ENCODE peak calls at places on chromosomes 16 and 17, in ten cellular contexts. One of them, this sample, is unnamed.

GRCh38 chr17:82808921-82809905 is 30.6 kb downstream of the ZNF750 start:
- DNase-seq in GM13976: no peak
- DNase-seq in bronchial epithelial cell: no peak
- DNase-seq in activated CD8-positive, alpha-beta T cell treated with anti-CD3 and anti-CD28 coated beads for 36 hours: no peak
- DNase-seq in HFF-Myc: no peak
- DNase-seq in endothelial cell of umbilical vein: no peak
- DNase-seq in GM20000: no peak
- DNase-seq in mucosa of descending colon: peak
- DNase-seq in IMR-90: peak
- DNase-seq in choroid plexus epithelial cell: peak
- DNase-seq in this sample: no peak

GRCh38 chr16:81447383-81448101 is 2.9 kb downstream of the CMIP start:
- DNase-seq in GM13976: no peak
- DNase-seq in bronchial epithelial cell: peak
- DNase-seq in activated CD8-positive, alpha-beta T cell treated with anti-CD3 and anti-CD28 coated beads for 36 hours: no peak
- DNase-seq in HFF-Myc: no peak
- DNase-seq in endothelial cell of umbilical vein: peak
- DNase-seq in GM20000: no peak
- DNase-seq in mucosa of descending colon: peak
- DNase-seq in IMR-90: no peak
- DNase-seq in choroid plexus epithelial cell: no peak
- DNase-seq in this sample: no peak

GRCh38 chr17:50076591-50077235 is 18.4 kb upstream of the PDK2 start:
- DNase-seq in GM13976: no peak
- DNase-seq in bronchial epithelial cell: no peak
- DNase-seq in activated CD8-positive, alpha-beta T cell treated with anti-CD3 and anti-CD28 coated beads for 36 hours: no peak
- DNase-seq in HFF-Myc: no peak
- DNase-seq in endothelial cell of umbilical vein: no peak
- DNase-seq in GM20000: no peak
- DNase-seq in mucosa of descending colon: no peak
- DNase-seq in IMR-90: no peak
- DNase-seq in choroid plexus epithelial cell: no peak
- DNase-seq in this sample: no peak

GRCh38 chr17:75764711-75765421 is at the start of gene GALK1:
- DNase-seq in GM13976: peak
- DNase-seq in bronchial epithelial cell: peak
- DNase-seq in activated CD8-positive, alpha-beta T cell treated with anti-CD3 and anti-CD28 coated beads for 36 hours: peak
- DNase-seq in HFF-Myc: no peak
- DNase-seq in endothelial cell of umbilical vein: peak
- DNase-seq in GM20000: peak
- DNase-seq in mucosa of descending colon: peak
- DNase-seq in IMR-90: peak
- DNase-seq in choroid plexus epithelial cell: peak
- DNase-seq in this sample: peak

GRCh38 chr16:78877114-78877513 is 723.4 kb downstream of the MAF start:
- DNase-seq in GM13976: no peak
- DNase-seq in bronchial epithelial cell: no peak
- DNase-seq in activated CD8-positive, alpha-beta T cell treated with anti-CD3 and anti-CD28 coated beads for 36 hours: no peak
- DNase-seq in HFF-Myc: no peak
- DNase-seq in endothelial cell of umbilical vein: no peak
- DNase-seq in GM20000: no peak
- DNase-seq in mucosa of descending colon: no peak
- DNase-seq in IMR-90: no peak
- DNase-seq in choroid plexus epithelial cell: no peak
- DNase-seq in this sample: no peak

GRCh38 chr17:4666296-4666695 is 24.8 kb upstream of the ALOX15 start:
- DNase-seq in GM13976: no peak
- DNase-seq in bronchial epithelial cell: no peak
- DNase-seq in activated CD8-positive, alpha-beta T cell treated with anti-CD3 and anti-CD28 coated beads for 36 hours: no peak
- DNase-seq in HFF-Myc: no peak
- DNase-seq in endothelial cell of umbilical vein: no peak
- DNase-seq in GM20000: no peak
- DNase-seq in mucosa of descending colon: no peak
- DNase-seq in IMR-90: peak
- DNase-seq in choroid plexus epithelial cell: no peak
- DNase-seq in this sample: no peak

GRCh38 chr17:39751637-39752036 is 13.9 kb downstream of the GRB7 start:
- DNase-seq in GM13976: no peak
- DNase-seq in bronchial epithelial cell: no peak
- DNase-seq in activated CD8-positive, alpha-beta T cell treated with anti-CD3 and anti-CD28 coated beads for 36 hours: no peak
- DNase-seq in HFF-Myc: no peak
- DNase-seq in endothelial cell of umbilical vein: no peak
- DNase-seq in GM20000: no peak
- DNase-seq in mucosa of descending colon: no peak
- DNase-seq in IMR-90: no peak
- DNase-seq in choroid plexus epithelial cell: no peak
- DNase-seq in this sample: no peak

GRCh38 chr16:68389006-68389405 is 59.3 kb downstream of the SMPD3 start:
- DNase-seq in GM13976: no peak
- DNase-seq in bronchial epithelial cell: no peak
- DNase-seq in activated CD8-positive, alpha-beta T cell treated with anti-CD3 and anti-CD28 coated beads for 36 hours: no peak
- DNase-seq in HFF-Myc: no peak
- DNase-seq in endothelial cell of umbilical vein: no peak
- DNase-seq in GM20000: no peak
- DNase-seq in mucosa of descending colon: no peak
- DNase-seq in IMR-90: no peak
- DNase-seq in choroid plexus epithelial cell: no peak
- DNase-seq in this sample: no peak

GRCh38 chr17:3965123-3965800 is 1.0 kb upstream of the ATP2A3 start:
- DNase-seq in GM13976: peak
- DNase-seq in bronchial epithelial cell: no peak
- DNase-seq in activated CD8-positive, alpha-beta T cell treated with anti-CD3 and anti-CD28 coated beads for 36 hours: peak
- DNase-seq in HFF-Myc: no peak
- DNase-seq in endothelial cell of umbilical vein: no peak
- DNase-seq in GM20000: peak
- DNase-seq in mucosa of descending colon: peak
- DNase-seq in IMR-90: no peak
- DNase-seq in choroid plexus epithelial cell: peak
- DNase-seq in this sample: no peak

GRCh38 chr16:82169861-82170845 is at the start of gene MPHOSPH6:
- DNase-seq in GM13976: peak
- DNase-seq in bronchial epithelial cell: peak
- DNase-seq in activated CD8-positive, alpha-beta T cell treated with anti-CD3 and anti-CD28 coated beads for 36 hours: peak
- DNase-seq in HFF-Myc: peak
- DNase-seq in endothelial cell of umbilical vein: peak
- DNase-seq in GM20000: peak
- DNase-seq in mucosa of descending colon: peak
- DNase-seq in IMR-90: peak
- DNase-seq in choroid plexus epithelial cell: peak
- DNase-seq in this sample: peak

GRCh38 chr16:74099530-74099929 is 197.1 kb upstream of the PSMD7 start:
- DNase-seq in GM13976: no peak
- DNase-seq in bronchial epithelial cell: no peak
- DNase-seq in activated CD8-positive, alpha-beta T cell treated with anti-CD3 and anti-CD28 coated beads for 36 hours: no peak
- DNase-seq in HFF-Myc: no peak
- DNase-seq in endothelial cell of umbilical vein: no peak
- DNase-seq in GM20000: no peak
- DNase-seq in mucosa of descending colon: no peak
- DNase-seq in IMR-90: no peak
- DNase-seq in choroid plexus epithelial cell: no peak
- DNase-seq in this sample: no peak

GRCh38 chr16:53415504-53415903 is 18.8 kb upstream of the RBL2 start:
- DNase-seq in GM13976: no peak
- DNase-seq in bronchial epithelial cell: peak
- DNase-seq in activated CD8-positive, alpha-beta T cell treated with anti-CD3 and anti-CD28 coated beads for 36 hours: no peak
- DNase-seq in HFF-Myc: no peak
- DNase-seq in endothelial cell of umbilical vein: no peak
- DNase-seq in GM20000: no peak
- DNase-seq in mucosa of descending colon: no peak
- DNase-seq in IMR-90: no peak
- DNase-seq in choroid plexus epithelial cell: no peak
- DNase-seq in this sample: no peak

GRCh38 chr16:80875616-80876015 is 71.2 kb upstream of the CDYL2 start:
- DNase-seq in GM13976: no peak
- DNase-seq in bronchial epithelial cell: no peak
- DNase-seq in activated CD8-positive, alpha-beta T cell treated with anti-CD3 and anti-CD28 coated beads for 36 hours: no peak
- DNase-seq in HFF-Myc: no peak
- DNase-seq in endothelial cell of umbilical vein: no peak
- DNase-seq in GM20000: no peak
- DNase-seq in mucosa of descending colon: no peak
- DNase-seq in IMR-90: no peak
- DNase-seq in choroid plexus epithelial cell: peak
- DNase-seq in this sample: no peak

GRCh38 chr16:27762441-27762840 is 212.5 kb downstream of the KATNIP start:
- DNase-seq in GM13976: no peak
- DNase-seq in bronchial epithelial cell: no peak
- DNase-seq in activated CD8-positive, alpha-beta T cell treated with anti-CD3 and anti-CD28 coated beads for 36 hours: no peak
- DNase-seq in HFF-Myc: no peak
- DNase-seq in endothelial cell of umbilical vein: no peak
- DNase-seq in GM20000: no peak
- DNase-seq in mucosa of descending colon: peak
- DNase-seq in IMR-90: peak
- DNase-seq in choroid plexus epithelial cell: peak
- DNase-seq in this sample: no peak

GRCh38 chr17:81371910-81372760 is 23.1 kb upstream of the BAHCC1 start:
- DNase-seq in GM13976: no peak
- DNase-seq in bronchial epithelial cell: no peak
- DNase-seq in activated CD8-positive, alpha-beta T cell treated with anti-CD3 and anti-CD28 coated beads for 36 hours: no peak
- DNase-seq in HFF-Myc: no peak
- DNase-seq in endothelial cell of umbilical vein: peak
- DNase-seq in GM20000: no peak
- DNase-seq in mucosa of descending colon: no peak
- DNase-seq in IMR-90: peak
- DNase-seq in choroid plexus epithelial cell: peak
- DNase-seq in this sample: no peak
- TF ChIP-seq CTCF in GM13976: no peak
- TF ChIP-seq CTCF in bronchial epithelial cell: peak
- TF ChIP-seq CTCF in activated CD8-positive, alpha-beta T cell treated with anti-CD3 and anti-CD28 coated beads for 36 hours: no peak
- TF ChIP-seq CTCF in HFF-Myc: peak
- TF ChIP-seq CTCF in endothelial cell of umbilical vein: peak
- TF ChIP-seq CTCF in GM20000: no peak
- TF ChIP-seq CTCF in mucosa of descending colon: no peak
- TF ChIP-seq CTCF in IMR-90: peak
- TF ChIP-seq CTCF in choroid plexus epithelial cell: peak
- TF ChIP-seq CTCF in this sample: no peak

GRCh38 chr16:10981697-10982216 is 37.4 kb downstream of the CLEC16A start:
- DNase-seq in GM13976: peak
- DNase-seq in bronchial epithelial cell: peak
- DNase-seq in activated CD8-positive, alpha-beta T cell treated with anti-CD3 and anti-CD28 coated beads for 36 hours: peak
- DNase-seq in HFF-Myc: no peak
- DNase-seq in endothelial cell of umbilical vein: no peak
- DNase-seq in GM20000: peak
- DNase-seq in mucosa of descending colon: no peak
- DNase-seq in IMR-90: no peak
- DNase-seq in choroid plexus epithelial cell: no peak
- DNase-seq in this sample: no peak
- TF ChIP-seq CTCF in GM13976: peak
- TF ChIP-seq CTCF in bronchial epithelial cell: peak
- TF ChIP-seq CTCF in activated CD8-positive, alpha-beta T cell treated with anti-CD3 and anti-CD28 coated beads for 36 hours: peak
- TF ChIP-seq CTCF in HFF-Myc: peak
- TF ChIP-seq CTCF in endothelial cell of umbilical vein: peak
- TF ChIP-seq CTCF in GM20000: peak
- TF ChIP-seq CTCF in mucosa of descending colon: no peak
- TF ChIP-seq CTCF in IMR-90: peak
- TF ChIP-seq CTCF in choroid plexus epithelial cell: peak
- TF ChIP-seq CTCF in this sample: no peak

GRCh38 chr17:77097772-77098171 is 43.0 kb upstream of the SEC14L1 start:
- DNase-seq in GM13976: no peak
- DNase-seq in bronchial epithelial cell: no peak
- DNase-seq in activated CD8-positive, alpha-beta T cell treated with anti-CD3 and anti-CD28 coated beads for 36 hours: no peak
- DNase-seq in HFF-Myc: no peak
- DNase-seq in endothelial cell of umbilical vein: no peak
- DNase-seq in GM20000: no peak
- DNase-seq in mucosa of descending colon: no peak
- DNase-seq in IMR-90: no peak
- DNase-seq in choroid plexus epithelial cell: peak
- DNase-seq in this sample: no peak

GRCh38 chr17:77100009-77100408 is 40.8 kb upstream of the SEC14L1 start:
- DNase-seq in GM13976: no peak
- DNase-seq in bronchial epithelial cell: no peak
- DNase-seq in activated CD8-positive, alpha-beta T cell treated with anti-CD3 and anti-CD28 coated beads for 36 hours: no peak
- DNase-seq in HFF-Myc: no peak
- DNase-seq in endothelial cell of umbilical vein: no peak
- DNase-seq in GM20000: no peak
- DNase-seq in mucosa of descending colon: peak
- DNase-seq in IMR-90: no peak
- DNase-seq in choroid plexus epithelial cell: no peak
- DNase-seq in this sample: no peak

GRCh38 chr17:77098884-77099545 is 41.8 kb upstream of the SEC14L1 start:
- DNase-seq in GM13976: no peak
- DNase-seq in bronchial epithelial cell: peak
- DNase-seq in activated CD8-positive, alpha-beta T cell treated with anti-CD3 and anti-CD28 coated beads for 36 hours: peak
- DNase-seq in HFF-Myc: no peak
- DNase-seq in endothelial cell of umbilical vein: no peak
- DNase-seq in GM20000: no peak
- DNase-seq in mucosa of descending colon: no peak
- DNase-seq in IMR-90: peak
- DNase-seq in choroid plexus epithelial cell: peak
- DNase-seq in this sample: no peak

GRCh38 chr17:77095461-77095860 is 45.3 kb upstream of the SEC14L1 start:
- DNase-seq in GM13976: no peak
- DNase-seq in bronchial epithelial cell: no peak
- DNase-seq in activated CD8-positive, alpha-beta T cell treated with anti-CD3 and anti-CD28 coated beads for 36 hours: no peak
- DNase-seq in HFF-Myc: no peak
- DNase-seq in endothelial cell of umbilical vein: no peak
- DNase-seq in GM20000: no peak
- DNase-seq in mucosa of descending colon: no peak
- DNase-seq in IMR-90: no peak
- DNase-seq in choroid plexus epithelial cell: no peak
- DNase-seq in this sample: no peak

DNA sequence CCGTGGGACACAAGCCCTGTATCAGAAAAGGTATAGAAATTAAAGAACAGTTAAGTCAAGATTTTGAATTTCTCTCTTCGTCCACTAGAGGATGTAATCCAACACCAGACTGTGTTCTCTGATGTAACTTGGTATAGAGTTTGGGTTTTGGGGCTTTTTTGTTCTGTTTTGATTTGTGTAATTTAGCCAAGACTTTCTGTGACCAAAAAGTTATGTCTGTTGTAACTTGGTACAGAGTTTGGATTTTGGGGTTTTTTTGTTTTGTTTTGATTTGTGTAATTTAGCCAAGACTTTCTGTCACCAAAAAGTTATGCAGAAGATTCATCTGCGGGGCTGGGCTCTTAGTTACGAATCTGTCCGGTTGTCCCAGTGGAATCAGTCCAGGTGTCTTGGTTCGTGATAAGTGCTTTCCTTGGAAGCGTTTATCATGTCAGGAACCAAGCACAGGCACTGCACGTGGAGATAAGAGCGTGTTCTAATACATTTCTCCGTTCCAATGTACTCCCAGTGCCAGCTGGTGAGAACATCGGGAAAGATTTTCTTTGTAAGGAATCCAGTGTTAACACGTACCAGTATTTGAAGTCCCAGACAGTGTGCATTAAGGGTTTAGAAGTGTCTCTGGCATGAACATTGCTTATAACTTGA is 44.1 kb upstream of the SEC14L1 start:
- DNase-seq in GM13976: no peak
- DNase-seq in bronchial epithelial cell: peak
- DNase-seq in activated CD8-positive, alpha-beta T cell treated with anti-CD3 and anti-CD28 coated beads for 36 hours: no peak
- DNase-seq in HFF-Myc: no peak
- DNase-seq in endothelial cell of umbilical vein: peak
- DNase-seq in GM20000: peak
- DNase-seq in mucosa of descending colon: no peak
- DNase-seq in IMR-90: peak
- DNase-seq in choroid plexus epithelial cell: peak
- DNase-seq in this sample: no peak
- TF ChIP-seq CTCF in GM13976: peak
- TF ChIP-seq CTCF in bronchial epithelial cell: peak
- TF ChIP-seq CTCF in activated CD8-positive, alpha-beta T cell treated with anti-CD3 and anti-CD28 coated beads for 36 hours: peak
- TF ChIP-seq CTCF in HFF-Myc: peak
- TF ChIP-seq CTCF in endothelial cell of umbilical vein: peak
- TF ChIP-seq CTCF in GM20000: peak
- TF ChIP-seq CTCF in mucosa of descending colon: no peak
- TF ChIP-seq CTCF in IMR-90: peak
- TF ChIP-seq CTCF in choroid plexus epithelial cell: peak
- TF ChIP-seq CTCF in this sample: peak

GRCh38 chr17:688100-688989 is 26.3 kb downstream of the VPS53 start:
- DNase-seq in GM13976: no peak
- DNase-seq in bronchial epithelial cell: no peak
- DNase-seq in activated CD8-positive, alpha-beta T cell treated with anti-CD3 and anti-CD28 coated beads for 36 hours: no peak
- DNase-seq in HFF-Myc: no peak
- DNase-seq in endothelial cell of umbilical vein: peak
- DNase-seq in GM20000: no peak
- DNase-seq in mucosa of descending colon: peak
- DNase-seq in IMR-90: peak
- DNase-seq in choroid plexus epithelial cell: peak
- DNase-seq in this sample: no peak
- TF ChIP-seq CTCF in GM13976: no peak
- TF ChIP-seq CTCF in bronchial epithelial cell: no peak
- TF ChIP-seq CTCF in activated CD8-positive, alpha-beta T cell treated with anti-CD3 and anti-CD28 coated beads for 36 hours: no peak
- TF ChIP-seq CTCF in HFF-Myc: peak
- TF ChIP-seq CTCF in endothelial cell of umbilical vein: no peak
- TF ChIP-seq CTCF in GM20000: no peak
- TF ChIP-seq CTCF in mucosa of descending colon: no peak
- TF ChIP-seq CTCF in IMR-90: peak
- TF ChIP-seq CTCF in choroid plexus epithelial cell: peak
- TF ChIP-seq CTCF in this sample: no peak